ENCODE peak calls at places on chromosomes 3 and 15, in ten cellular contexts. C, P, H, Z, S, L, I, O, G and U are unnamed samples.

GRCh38 chr3:11671648-11672100 is 28.0 kb upstream of the VGLL4 start:
- DNase-seq in C (peak; percentile 3), P (peak; percentile 34), H (no peak), Z (peak; percentile 29), S (no peak), L (no peak), I (no peak), O (no peak), G (peak; percentile 45), U (no peak)

GRCh38 chr3:194446172-194446571 is 40.6 kb downstream of the ATP13A3 start:
- DNase-seq in C (no peak), P (no peak), H (no peak), Z (no peak), S (no peak), L (no peak), I (no peak), O (no peak), G (no peak), U (no peak)

GRCh38 chr3:131217296-131217741 is 164.3 kb upstream of the NUDT16 start:
- DNase-seq in C (no peak), P (no peak), H (no peak), Z (no peak), S (no peak), L (no peak), I (no peak), O (no peak), G (no peak), U (no peak)

GRCh38 chr3:182369861-182370260 is 423.4 kb upstream of the ATP11B start:
- DNase-seq in C (no peak), P (no peak), H (no peak), Z (no peak), S (no peak), L (no peak), I (no peak), O (no peak), G (no peak), U (no peak)

GRCh38 chr3:152309535-152310317 is 41.0 kb downstream of the MBNL1 start:
- DNase-seq in C (no peak), P (peak; percentile 58), H (no peak), Z (no peak), S (no peak), L (no peak), I (no peak), O (no peak), G (no peak), U (no peak)

GRCh38 chr15:74725241-74725774 is at the start of gene CYP1A1:
- DNase-seq in C (no peak), P (no peak), H (no peak), Z (peak; percentile 27), S (no peak), L (peak; percentile 44), I (peak; percentile 28), O (peak; percentile 40), G (no peak), U (no peak)

GRCh38 chr15:39301589-39301999 is 279.3 kb upstream of the THBS1 start:
- DNase-seq in C (no peak), P (peak; percentile 95), H (no peak), Z (no peak), S (no peak), L (no peak), I (no peak), O (no peak), G (peak; percentile 37), U (no peak)

GRCh38 chr15:85988741-85989140 is 90.9 kb upstream of the AGBL1 start:
- DNase-seq in C (no peak), P (no peak), H (no peak), Z (no peak), S (no peak), L (no peak), I (no peak), O (no peak), G (no peak), U (no peak)

GRCh38 chr3:24237971-24238767 is 256.5 kb downstream of the THRB start:
- DNase-seq in C (peak; percentile 75), P (peak; percentile 94), H (peak; percentile 76), Z (no peak), S (peak; percentile 13), L (peak; percentile 68), I (no peak), O (peak; percentile 43), G (peak; percentile 78), U (peak; percentile 76)

GRCh38 chr15:39691229-39691628 is 91.4 kb downstream of the FSIP1 start:
- DNase-seq in C (no peak), P (no peak), H (no peak), Z (no peak), S (no peak), L (peak; percentile 44), I (no peak), O (no peak), G (no peak), U (no peak)

GRCh38 chr3:143901105-143901504 is 52.8 kb upstream of the SLC9A9 start:
- DNase-seq in C (no peak), P (peak; percentile 86), H (peak; percentile 24), Z (no peak), S (no peak), L (no peak), I (no peak), O (no peak), G (peak; percentile 43), U (no peak)

GRCh38 chr3:22779737-22780136 is 423.4 kb upstream of the UBE2E2 start:
- DNase-seq in C (no peak), P (no peak), H (no peak), Z (no peak), S (no peak), L (peak; percentile 5), I (no peak), O (no peak), G (no peak), U (no peak)

GRCh38 chr3:19342428-19342827 is 194.1 kb downstream of the KCNH8 start:
- DNase-seq in C (no peak), P (no peak), H (no peak), Z (no peak), S (no peak), L (no peak), I (no peak), O (no peak), G (no peak), U (no peak)

DNA sequence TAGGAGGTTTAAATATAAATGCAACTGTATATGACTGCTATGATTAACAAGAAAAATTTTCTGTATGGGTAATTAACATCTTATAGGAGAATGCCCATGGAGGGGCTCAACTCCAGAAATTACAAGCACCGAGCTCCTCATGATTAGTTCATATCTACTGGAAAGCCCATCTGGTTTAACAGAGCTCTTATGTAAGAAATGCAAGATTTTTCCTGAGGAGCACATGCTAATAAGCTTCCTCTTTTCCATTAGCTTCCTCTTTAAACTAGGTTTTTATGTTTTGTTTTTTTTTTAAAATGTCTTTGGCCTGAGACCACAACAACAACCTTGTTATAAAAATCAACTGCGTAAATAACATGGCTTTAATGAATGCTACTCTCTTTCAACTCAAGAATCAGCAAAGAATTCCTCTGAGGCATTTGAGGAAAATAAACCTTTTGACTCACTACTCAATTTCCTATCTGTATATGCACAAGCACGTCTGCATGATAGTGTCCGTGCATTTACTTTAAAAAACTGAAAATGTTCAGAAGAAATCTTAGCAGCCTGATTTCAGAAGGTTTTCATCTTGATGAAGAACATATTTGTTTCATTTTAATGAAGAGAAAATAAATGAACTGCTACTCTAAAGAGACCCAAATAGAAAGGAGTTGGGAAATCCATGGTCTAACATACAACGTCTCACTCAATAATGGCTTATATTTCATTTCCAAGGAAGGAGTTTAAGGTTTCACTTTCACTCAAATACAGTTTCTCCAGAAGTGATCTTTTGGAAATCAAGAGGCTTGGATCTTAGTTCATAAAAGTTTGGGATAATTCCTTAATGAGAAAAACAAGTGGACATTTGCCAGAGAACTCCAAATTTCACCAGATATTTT is 180.8 kb downstream of the KCNAB1 start:
- DNase-seq in C (no peak), P (no peak), H (no peak), Z (no peak), S (no peak), L (no peak), I (no peak), O (no peak), G (peak; percentile 47), U (no peak)
- H3K4me3 ChIP-seq in C (no peak overlapping the region), P (no peak overlapping the region), H (peak overlapping the region; percentile 5), Z (peak overlapping the region; percentile 28), S (peak overlapping the region; percentile 22), L (no peak overlapping the region), I (peak overlapping the region; percentile 18), O (no peak overlapping the region), G (no peak overlapping the region), U (no peak overlapping the region)

GRCh38 chr3:187992609-187993008 is 161.3 kb upstream of the LPP start:
- DNase-seq in C (no peak), P (no peak), H (no peak), Z (no peak), S (no peak), L (no peak), I (no peak), O (no peak), G (no peak), U (no peak)

GRCh38 chr3:187986514-187986934 is 167.4 kb upstream of the LPP start:
- DNase-seq in C (peak; percentile 19), P (peak; percentile 59), H (peak; percentile 55), Z (no peak), S (no peak), L (no peak), I (no peak), O (no peak), G (peak; percentile 84), U (peak; percentile 81)

GRCh38 chr3:187987919-187988318 is 166.0 kb upstream of the LPP start:
- DNase-seq in C (no peak), P (no peak), H (no peak), Z (no peak), S (no peak), L (no peak), I (no peak), O (no peak), G (no peak), U (no peak)

GRCh38 chr3:187987162-187987561 is 166.8 kb upstream of the LPP start:
- DNase-seq in C (no peak), P (no peak), H (no peak), Z (no peak), S (no peak), L (no peak), I (no peak), O (no peak), G (no peak), U (no peak)

GRCh38 chr3:187989458-187990153 is 164.4 kb upstream of the LPP start:
- DNase-seq in C (no peak), P (no peak), H (no peak), Z (no peak), S (no peak), L (peak; percentile 48), I (no peak), O (no peak), G (no peak), U (no peak)
- TF ChIP-seq CTCF in C (no peak), P (no peak), H (no peak), Z (no peak), S (no peak), L (no peak), I (no peak), O (no peak), G (no peak), U (no peak)

GRCh38 chr3:189983612-189984011 is 137.1 kb downstream of the P3H2 start:
- DNase-seq in C (no peak), P (no peak), H (no peak), Z (no peak), S (no peak), L (no peak), I (no peak), O (no peak), G (no peak), U (no peak)
- H3K4me3 ChIP-seq in C (no peak overlapping the region), P (no peak overlapping the region), H (no peak overlapping the region), Z (no peak overlapping the region), S (no peak overlapping the region), L (no peak overlapping the region), I (no peak overlapping the region), O (no peak overlapping the region), G (no peak overlapping the region), U (no peak overlapping the region)

GRCh38 chr15:30670056-30670455 is 44.1 kb downstream of the ARHGAP11B start:
- DNase-seq in C (no peak), P (no peak), H (no peak), Z (no peak), S (no peak), L (no peak), I (no peak), O (no peak), G (peak; percentile 29), U (no peak)
- TF ChIP-seq CTCF in C (no peak), P (no peak), H (no peak), Z (no peak), S (no peak), L (no peak), I (no peak), O (no peak), G (no peak), U (no peak)